ENCODE peak calls at places on chromosomes 2 and 18, in five cellular contexts. Q is thyroid gland, B is left lung, R is neuronal stem cell, M is GM23248. U is an unnamed sample. For H3K9me3, the result is how much of the 10 kb centered on the place peaks cover.

GRCh38 chr2:50514881-50515280 is 517.1 kb downstream of the NRXN1 start:
- DNase-seq in Q (no peak), B (no peak), R (no peak), M (no peak), U (no peak)

GRCh38 chr18:57780318-57781127 is 22.6 kb downstream of the ATP8B1 start:
- DNase-seq in Q (no peak), B (no peak), R (no peak), M (peak), U (no peak)

GRCh38 chr2:72676341-72677025 is 149.3 kb downstream of the EXOC6B start:
- DNase-seq in Q (no peak), B (no peak), R (no peak), M (peak), U (no peak)

GRCh38 chr2:151410485-151410833 is 757 bp downstream of the RIF1 start:
- DNase-seq in Q (peak), B (no peak), R (peak), M (peak), U (peak)

GRCh38 chr2:63056309-63057065 is 5.9 kb downstream of the OTX1 start:
- DNase-seq in Q (no peak), B (no peak), R (peak), M (peak), U (no peak)

GRCh38 chr2:84443477-84443876 is 15.6 kb downstream of the SUCLG1 start:
- DNase-seq in Q (no peak), B (no peak), R (no peak), M (no peak), U (no peak)

GRCh38 chr2:230160112-230160660 is 59.6 kb downstream of the SP110 start:
- DNase-seq in Q (peak), B (no peak), R (peak), M (peak), U (peak)

GRCh38 chr2:222950886-222951285 is 90.0 kb downstream of the ACSL3 start:
- DNase-seq in Q (no peak), B (no peak), R (no peak), M (peak), U (no peak)

GRCh38 chr2:239731422-239731821 is 293.7 kb downstream of the NDUFA10 start:
- DNase-seq in Q (no peak), B (no peak), R (no peak), M (no peak), U (no peak)

GRCh38 chr2:239734436-239735005 is 290.6 kb downstream of the NDUFA10 start:
- DNase-seq in Q (no peak), B (no peak), R (no peak), M (no peak), U (no peak)

GRCh38 chr2:239731998-239732665 is 293.0 kb downstream of the NDUFA10 start:
- DNase-seq in Q (no peak), B (peak), R (no peak), M (no peak), U (no peak)

GRCh38 chr2:239730897-239731296 is 294.2 kb downstream of the NDUFA10 start:
- DNase-seq in Q (no peak), B (no peak), R (no peak), M (no peak), U (no peak)

DNA sequence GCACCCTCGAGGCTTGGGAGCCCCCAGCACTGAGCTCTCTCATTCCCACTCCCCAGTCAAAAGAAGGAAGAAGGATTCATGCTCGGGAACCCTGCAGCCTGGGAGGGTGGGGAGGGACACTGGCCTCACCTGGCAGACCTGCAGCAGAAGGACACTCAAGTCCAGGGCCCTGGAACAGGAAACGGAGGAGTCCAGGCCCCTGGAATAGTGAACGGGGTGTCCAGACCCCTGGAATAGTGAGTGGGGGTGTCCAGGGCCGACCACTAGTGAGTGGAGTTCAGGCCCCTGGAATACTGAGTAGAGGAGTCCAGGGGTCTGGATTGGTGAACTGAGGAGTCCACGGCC is 292.5 kb downstream of the NDUFA10 start:
- DNase-seq in Q (no peak), B (no peak), R (no peak), M (no peak), U (no peak)
- H3K9me3 ChIP-seq in Q (under half), B (under half), R (under half), M (under half), U (under half)

DNA sequence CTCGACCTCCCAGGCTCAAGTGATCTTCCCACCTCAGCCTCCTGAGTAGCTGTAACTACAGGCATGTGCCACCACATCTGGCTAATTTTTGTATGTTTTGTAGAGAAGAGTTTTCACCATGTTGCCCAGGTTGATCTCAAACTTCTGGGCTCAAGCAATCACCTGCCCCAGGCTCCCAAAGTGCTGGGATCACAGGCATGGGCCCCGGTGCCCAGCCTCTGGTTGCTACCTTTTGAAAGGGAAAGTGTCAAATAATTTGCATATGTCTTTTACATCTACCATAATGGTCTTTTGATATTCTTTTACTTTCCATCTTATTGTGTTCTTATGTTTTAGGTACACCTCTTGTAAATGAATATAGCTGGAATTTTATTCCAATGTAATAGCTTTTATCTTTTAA is 263.1 kb upstream of the FN1 start:
- DNase-seq in Q (no peak), B (no peak), R (no peak), M (no peak), U (no peak)
- H3K9me3 ChIP-seq in Q (under half), B (under half), R (under half), M (under half), U (under half)

DNA sequence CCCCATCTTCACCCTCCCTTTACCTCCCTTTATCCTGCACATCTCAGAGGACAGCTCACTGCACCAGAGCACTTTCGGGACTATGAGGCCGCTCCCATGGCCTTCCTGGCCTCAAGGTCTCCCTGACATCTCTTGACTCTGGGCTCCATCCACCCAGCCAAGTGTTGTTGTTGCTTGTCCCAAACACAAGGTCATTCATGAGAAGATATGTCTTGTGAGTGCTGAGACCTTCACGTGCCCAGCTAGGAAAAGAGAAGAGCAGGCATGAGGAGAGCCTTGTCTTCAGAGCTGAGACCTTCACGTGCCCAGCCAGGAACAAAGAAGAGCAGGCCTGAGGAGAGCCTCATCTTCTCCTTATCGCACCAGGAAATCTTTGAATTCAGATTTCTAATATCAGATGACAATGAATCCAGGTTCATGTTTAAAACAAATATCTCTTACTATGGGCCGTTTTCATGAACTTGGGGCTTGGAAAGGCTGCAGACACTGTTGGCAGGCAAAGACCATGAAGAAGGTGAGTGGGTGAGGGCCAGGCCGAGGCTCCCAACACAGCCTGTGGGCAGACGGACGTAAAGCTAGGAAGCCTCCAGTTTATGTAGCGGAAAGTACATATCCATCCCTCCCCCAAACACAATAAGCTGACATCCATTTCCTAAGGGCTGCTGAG is 256.1 kb downstream of the NDUFA10 start:
- DNase-seq in Q (no peak), B (no peak), R (no peak), M (no peak), U (no peak)
- H3K9me3 ChIP-seq in Q (under half), B (under half), R (under half), M (under half), U (under half)

GRCh38 chr2:239816571-239816970 is 208.6 kb downstream of the NDUFA10 start:
- DNase-seq in Q (no peak), B (no peak), R (no peak), M (no peak), U (no peak)
- H3K9me3 ChIP-seq in Q (under half), B (under half), R (under half), M (under half), U (under half)

GRCh38 chr2:240526521-240526920 is 31.3 kb downstream of the ANKMY1 start:
- DNase-seq in Q (no peak), B (no peak), R (no peak), M (no peak), U (no peak)
- H3K9me3 ChIP-seq in Q (under half), B (half or more), R (under half), M (under half), U (under half)

GRCh38 chr18:78523850-78524249 is 455.8 kb upstream of the SALL3 start:
- DNase-seq in Q (no peak), B (no peak), R (no peak), M (no peak), U (no peak)

GRCh38 chr18:78521136-78521535 is 458.5 kb upstream of the SALL3 start:
- DNase-seq in Q (no peak), B (no peak), R (no peak), M (no peak), U (no peak)

GRCh38 chr18:78519394-78520062 is 460.1 kb upstream of the SALL3 start:
- DNase-seq in Q (no peak), B (no peak), R (no peak), M (no peak), U (peak)

GRCh38 chr18:78522507-78522906 is 457.1 kb upstream of the SALL3 start:
- DNase-seq in Q (no peak), B (no peak), R (no peak), M (no peak), U (no peak)

GRCh38 chr18:78521744-78522143 is 457.9 kb upstream of the SALL3 start:
- DNase-seq in Q (no peak), B (no peak), R (no peak), M (no peak), U (no peak)
- H3K9me3 ChIP-seq in Q (under half), B (under half), R (under half), M (under half), U (under half)

DNA sequence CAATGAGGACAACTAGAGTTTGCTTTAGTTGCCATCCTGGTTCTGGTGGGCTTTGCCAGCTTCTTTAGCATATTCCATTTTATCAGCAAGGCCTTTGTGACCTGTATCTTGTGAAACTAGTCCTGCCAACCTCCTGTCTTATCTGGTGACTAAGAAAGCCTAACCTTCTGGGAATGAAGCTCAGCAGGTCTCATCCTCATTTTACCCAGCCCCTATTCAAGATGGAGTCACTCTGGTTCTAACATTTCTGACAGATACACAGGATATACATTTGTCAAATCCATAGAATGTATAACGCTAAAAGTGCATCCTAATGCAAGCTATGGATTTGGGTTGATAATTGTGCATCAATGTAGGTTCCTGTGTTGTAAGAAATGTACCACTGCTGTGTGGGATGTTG is 152.4 kb downstream of the MAIP1 start:
- DNase-seq in Q (no peak), B (no peak), R (no peak), M (no peak), U (no peak)
- H3K9me3 ChIP-seq in Q (under half), B (under half), R (under half), M (under half), U (under half)

GRCh38 chr18:13514558-13514957 is 211.8 kb downstream of the FAM210A start:
- DNase-seq in Q (no peak), B (no peak), R (no peak), M (no peak), U (no peak)

GRCh38 chr18:13513015-13513414 is 213.3 kb downstream of the FAM210A start:
- DNase-seq in Q (no peak), B (no peak), R (no peak), M (no peak), U (no peak)

GRCh38 chr18:13510594-13510993 is 215.8 kb downstream of the FAM210A start:
- DNase-seq in Q (no peak), B (no peak), R (no peak), M (no peak), U (no peak)

GRCh38 chr18:13511961-13512572 is 214.3 kb downstream of the FAM210A start:
- DNase-seq in Q (no peak), B (no peak), R (no peak), M (no peak), U (no peak)

GRCh38 chr18:13513481-13513880 is 212.9 kb downstream of the FAM210A start:
- DNase-seq in Q (no peak), B (no peak), R (no peak), M (no peak), U (no peak)
- H3K9me3 ChIP-seq in Q (under half), B (under half), R (under half), M (under half), U (under half)